ENCODE peak calls at places on chromosomes 6 and 20, in four cellular contexts. R, T, L and H are unnamed samples.

GRCh38 chr20:48308882-48309281 is 518.9 kb downstream of the PREX1 start:
- DNase-seq in L (no peak), R (no peak), T (no peak), H (no peak)

GRCh38 chr6:134495893-134496253 is 178.0 kb upstream of the SGK1 start:
- DNase-seq in L (no peak), T (no peak), R (no peak), H (no peak)

GRCh38 chr20:25136643-25137559 is 55.0 kb upstream of the VSX1 start:
- DNase-seq in T (no peak), R (no peak), L (peak; percentile 37), H (no peak)

GRCh38 chr20:49507741-49508434 is 25.4 kb upstream of the KCNB1 start:
- DNase-seq in L (no peak), R (no peak), T (no peak), H (no peak)

GRCh38 chr6:70072540-70073179 is 206.3 kb downstream of the COL19A1 start:
- DNase-seq in L (no peak), R (no peak), T (no peak), H (no peak)

GRCh38 chr6:31901415-31901952 is 402 bp downstream of the ZBTB12 start:
- DNase-seq in R (peak; percentile 81), T (peak; percentile 85), L (peak; percentile 43), H (peak; percentile 77)

GRCh38 chr20:33724439-33725094 is 4.5 kb upstream of the PXMP4 start:
- DNase-seq in R (no peak), L (no peak), T (no peak), H (no peak)

GRCh38 chr6:113596477-113596876 is 260.7 kb upstream of the MARCKS start:
- DNase-seq in T (no peak), L (no peak), R (no peak), H (no peak)

GRCh38 chr6:97714772-97715171 is 431.8 kb upstream of the MMS22L start:
- DNase-seq in T (no peak), R (no peak), L (no peak), H (no peak)

GRCh38 chr6:90194371-90194841 is 102.2 kb downstream of the BACH2 start:
- DNase-seq in L (peak; percentile 67), R (no peak), T (no peak), H (no peak)

GRCh38 chr6:38510205-38510604 is 129.5 kb downstream of the BTBD9 start:
- DNase-seq in L (no peak), T (no peak), R (no peak), H (no peak)

GRCh38 chr6:122401104-122401503 is 1.7 kb downstream of the HSF2 start:
- DNase-seq in T (no peak), L (no peak), R (no peak), H (no peak)

GRCh38 chr6:141682391-141682790 is 450.3 kb upstream of the GJE1 start:
- DNase-seq in T (no peak), R (no peak), L (no peak), H (no peak)

GRCh38 chr6:1870902-1871301 is 261.2 kb downstream of the FOXC1 start:
- DNase-seq in L (no peak), R (no peak), T (no peak), H (no peak)

GRCh38 chr6:13068558-13069210 is 259.7 kb downstream of the TBC1D7 start:
- DNase-seq in L (peak; percentile 63), T (no peak), R (no peak), H (no peak)

GRCh38 chr20:36205026-36205425 is 31.3 kb upstream of the AAR2 start:
- DNase-seq in R (no peak), T (no peak), L (no peak), H (no peak)

GRCh38 chr20:36317675-36318074 is 11.5 kb downstream of the DLGAP4 start:
- DNase-seq in R (no peak), T (no peak), L (no peak), H (no peak)

GRCh38 chr6:32244946-32245398 is 21.1 kb upstream of the NOTCH4 start:
- DNase-seq in T (peak; percentile 78), R (peak; percentile 87), L (peak; percentile 85), H (peak; percentile 83)

GRCh38 chr6:48766349-48766748 is 655.4 kb upstream of the PTCHD4 start:
- DNase-seq in R (no peak), L (no peak), T (no peak), H (no peak)

GRCh38 chr20:24650091-24650490 is 180.7 kb downstream of the SYNDIG1 start:
- DNase-seq in T (no peak), R (no peak), L (no peak), H (no peak)

GRCh38 chr6:41288025-41288777 is 1.7 kb upstream of the TREM1 start:
- DNase-seq in R (peak; percentile 51), L (no peak), T (peak; percentile 28), H (peak; percentile 45)

GRCh38 chr6:18241208-18241836 is 23.0 kb downstream of the DEK start:
- DNase-seq in T (no peak), R (no peak), L (peak; percentile 23), H (no peak)

GRCh38 chr6:136226027-136226673 is 24.0 kb downstream of the MTFR2 start:
- DNase-seq in R (peak; percentile 52), L (peak; percentile 67), T (peak; percentile 50), H (peak; percentile 57)

GRCh38 chr6:22110042-22110441 is 186.8 kb downstream of the PRL start:
- DNase-seq in T (no peak), R (no peak), L (no peak), H (no peak)

GRCh38 chr6:29652198-29652584 is 4.7 kb upstream of the MOG start:
- DNase-seq in T (no peak), R (no peak), L (no peak), H (no peak)

GRCh38 chr6:29651413-29652197 is 5.3 kb upstream of the MOG start:
- DNase-seq in T (peak; percentile 57), R (peak; percentile 62), L (peak; percentile 47), H (peak; percentile 56)

GRCh38 chr6:29649701-29650673 is 6.9 kb upstream of the MOG start:
- DNase-seq in L (peak; percentile 96), T (peak; percentile 96), R (peak; percentile 97), H (peak; percentile 97)

GRCh38 chr6:29653452-29654038 is 3.3 kb upstream of the MOG start:
- DNase-seq in T (peak; percentile 62), R (peak; percentile 63), L (peak; percentile 66), H (peak; percentile 64)

DNA sequence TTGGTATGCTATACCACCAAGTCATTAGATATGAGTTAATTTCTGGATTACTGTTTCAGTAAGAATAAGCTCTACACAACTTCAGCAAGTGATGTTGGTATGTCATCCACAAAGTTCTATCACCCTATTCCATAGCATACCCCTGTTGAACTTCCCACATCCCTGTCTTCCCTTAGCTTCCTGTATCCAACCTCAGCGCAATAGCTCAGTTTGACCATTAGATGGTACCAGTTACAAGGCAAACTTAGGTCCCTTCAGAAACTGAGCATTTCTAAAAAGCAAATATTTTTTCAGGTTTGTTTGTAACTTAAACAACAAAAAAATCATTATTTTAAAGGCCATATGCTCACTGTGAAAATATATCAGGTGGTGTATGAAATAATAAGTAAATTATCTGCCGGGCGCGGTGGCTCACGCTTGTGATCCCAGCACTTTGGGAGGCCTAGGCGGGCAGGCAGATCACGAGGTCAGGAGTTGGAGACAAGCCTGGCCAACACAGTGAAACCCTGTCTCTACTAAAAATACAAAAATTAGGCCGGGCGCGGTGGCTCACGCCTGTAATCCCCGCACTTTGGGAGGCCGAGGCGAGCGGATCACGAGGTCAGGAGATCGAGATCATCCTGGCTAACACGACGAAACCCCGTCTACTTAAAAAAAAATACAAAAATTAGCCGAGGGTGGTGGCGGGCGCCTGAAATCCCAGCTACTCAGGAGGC is 8.8 kb upstream of the MOG start:
- DNase-seq in R (no peak), T (no peak), L (peak; percentile 29), H (no peak)
- TF ChIP-seq CTCF in R (peak; percentile 45), T (peak; percentile 57), L (peak; percentile 32), H (peak; percentile 77)

GRCh38 chr6:166998256-166999144 is 697 bp upstream of the CEP43 start:
- DNase-seq in L (peak; percentile 16), R (peak; percentile 44), T (peak; percentile 39), H (peak; percentile 32)

GRCh38 chr6:166996406-166996805 is 2.8 kb upstream of the CEP43 start:
- DNase-seq in R (no peak), L (no peak), T (no peak), H (no peak)

GRCh38 chr6:166999145-166999844 is at the start of gene CEP43:
- DNase-seq in R (peak; percentile 99), T (peak; percentile 99), L (peak; percentile 98), H (peak; percentile 98)

GRCh38 chr6:166997348-166997747 is 1.8 kb upstream of the CEP43 start:
- DNase-seq in L (no peak), T (no peak), R (no peak), H (no peak)

DNA sequence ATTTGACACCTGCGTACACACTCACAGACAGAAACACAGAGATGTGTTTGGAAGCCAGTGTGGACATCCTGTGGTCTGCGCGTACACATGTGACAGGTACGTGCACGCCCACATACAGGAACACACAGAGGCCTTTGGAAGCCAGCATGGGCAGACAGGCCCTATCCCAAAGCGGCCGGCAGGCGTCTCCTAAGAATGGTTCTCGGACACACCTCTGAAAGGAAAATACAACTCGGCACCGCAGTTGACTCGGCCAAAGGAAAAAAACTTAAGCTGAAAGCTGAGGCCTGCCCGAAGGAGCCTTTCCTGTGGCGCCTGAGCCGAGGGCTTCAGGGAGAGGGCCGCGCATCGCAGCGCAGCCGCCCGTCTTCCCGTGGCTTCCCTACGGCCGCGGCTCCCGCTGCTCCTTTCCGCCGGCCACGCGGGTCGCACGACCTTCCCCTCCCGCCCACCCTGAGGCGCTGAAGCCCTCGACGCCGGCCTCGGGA is 1.4 kb upstream of the CEP43 start:
- DNase-seq in R (peak; percentile 48), L (peak; percentile 73), T (peak; percentile 38), H (peak; percentile 44)
- TF ChIP-seq CTCF in R (peak; percentile 42), L (peak; percentile 27), T (peak; percentile 44), H (peak; percentile 51)

DNA sequence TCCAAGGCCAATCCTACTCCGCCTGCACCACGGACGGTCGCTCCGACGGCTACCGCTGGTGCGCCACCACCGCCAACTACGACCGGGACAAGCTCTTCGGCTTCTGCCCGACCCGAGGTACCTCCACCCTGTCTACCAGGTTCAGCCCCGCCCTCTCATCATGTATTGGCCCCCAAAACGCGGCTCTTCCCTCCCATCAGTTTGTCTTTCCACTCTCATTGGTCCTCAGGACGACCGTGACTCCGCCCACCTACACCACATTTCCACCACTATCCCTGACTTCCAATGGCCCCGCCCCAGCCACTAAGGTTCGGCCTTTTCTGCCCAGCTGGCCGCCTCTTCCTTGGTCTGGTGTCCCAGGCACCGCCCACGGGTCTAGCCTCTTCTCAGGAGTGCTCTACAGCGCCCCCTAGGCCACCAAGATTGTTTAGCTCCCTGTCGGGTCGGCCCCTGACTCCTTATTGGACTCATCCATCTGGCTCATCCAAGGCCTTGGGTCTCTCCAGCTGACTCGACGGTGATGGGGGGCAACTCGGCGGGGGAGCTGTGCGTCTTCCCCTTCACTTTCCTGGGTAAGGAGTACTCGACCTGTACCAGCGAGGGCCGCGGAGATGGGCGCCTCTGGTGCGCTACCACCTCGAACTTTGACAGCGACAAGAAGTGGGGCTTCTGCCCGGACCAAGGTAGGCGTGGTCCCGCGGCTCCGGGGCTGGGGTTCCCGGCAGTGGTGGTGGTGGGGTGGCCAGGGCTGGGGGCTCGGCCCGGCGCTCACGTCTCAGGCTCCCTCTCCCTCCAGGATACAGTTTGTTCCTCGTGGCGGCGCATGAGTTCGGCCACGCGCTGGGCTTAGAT is 3.1 kb downstream of the MMP9 start:
- DNase-seq in L (peak; percentile 36), T (no peak), R (peak; percentile 60), H (no peak)
- TF ChIP-seq CTCF in L (peak; percentile 42), T (peak; percentile 42), R (peak; percentile 18), H (peak; percentile 41)

DNA sequence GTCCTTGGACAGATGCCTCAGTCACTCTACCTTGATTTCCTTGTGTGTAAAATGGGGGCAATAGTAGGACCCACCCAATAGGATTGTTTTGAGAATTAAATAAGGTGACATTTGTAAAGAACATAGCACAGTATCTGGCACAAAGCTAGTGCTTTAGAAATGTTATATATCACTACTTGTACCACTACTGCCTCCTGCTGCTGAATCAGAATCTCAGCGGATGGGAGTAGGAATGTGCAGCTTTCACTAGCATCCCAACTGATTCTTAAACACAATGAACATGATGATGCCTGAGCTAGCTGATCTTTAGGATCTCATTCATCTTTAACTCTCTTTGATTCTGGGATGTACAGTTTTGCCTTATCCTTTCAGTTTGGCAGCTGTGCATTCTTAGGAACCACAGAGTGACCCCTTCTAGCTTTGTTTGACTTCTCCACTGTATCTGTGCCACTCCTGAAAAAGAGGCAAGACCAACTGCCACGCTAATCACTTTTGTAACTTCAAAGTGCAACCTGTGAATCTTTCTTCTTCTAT is 7.2 kb downstream of the PBOV1 start:
- DNase-seq in R (no peak), T (no peak), L (no peak), H (no peak)
- TF ChIP-seq CTCF in R (no peak), T (no peak), L (no peak), H (no peak)